ENCODE peak calls at places on chromosome 14, in seven cellular contexts. H, T, D, G, I, Z and O are unnamed samples.

GRCh38 chr14:54207991-54208520 is 188.8 kb upstream of the CDKN3 start:
- DNase-seq in H (peak), T (no peak), D (no peak), G (no peak), I (no peak), Z (no peak), O (no peak)

GRCh38 chr14:71474291-71474690 is 457.9 kb upstream of the RGS6 start:
- DNase-seq in H (no peak), T (peak), D (no peak), G (no peak), I (no peak), Z (no peak), O (no peak)

GRCh38 chr14:37595809-37596595 is 573 bp downstream of the TTC6 start:
- DNase-seq in H (no peak), T (no peak), D (no peak), G (no peak), I (no peak), Z (peak), O (peak)

GRCh38 chr14:30355431-30355913 is 203.5 kb upstream of the G2E3 start:
- DNase-seq in H (no peak), T (peak), D (no peak), G (no peak), I (no peak), Z (no peak), O (no peak)

GRCh38 chr14:80434574-80435321 is 223.4 kb upstream of the DIO2 start:
- DNase-seq in H (no peak), T (no peak), D (no peak), G (no peak), I (no peak), Z (no peak), O (no peak)

GRCh38 chr14:39293629-39294028 is 59.9 kb downstream of the MIA2 start:
- DNase-seq in H (no peak), T (no peak), D (no peak), G (no peak), I (no peak), Z (no peak), O (no peak)

GRCh38 chr14:102183922-102184677 is 44.4 kb downstream of the WDR20 start:
- DNase-seq in H (no peak), T (no peak), D (no peak), G (no peak), I (no peak), Z (no peak), O (no peak)

GRCh38 chr14:101174980-101175606 is 271.6 kb upstream of the RTL1 start:
- DNase-seq in H (no peak), T (no peak), D (peak), G (no peak), I (no peak), Z (peak), O (no peak)

GRCh38 chr14:104652386-104652785 is 37.0 kb upstream of the INF2 start:
- DNase-seq in H (no peak), T (no peak), D (no peak), G (no peak), I (no peak), Z (no peak), O (no peak)

GRCh38 chr14:59483360-59483759 is 848 bp downstream of the L3HYPDH start:
- DNase-seq in H (peak), T (peak), D (no peak), G (no peak), I (no peak), Z (no peak), O (no peak)

GRCh38 chr14:62674833-62675232 is 370.4 kb downstream of the KCNH5 start:
- DNase-seq in H (no peak), T (peak), D (no peak), G (no peak), I (no peak), Z (no peak), O (no peak)

GRCh38 chr14:55399183-55399582 is 12.4 kb downstream of the ATG14 start:
- DNase-seq in H (no peak), T (no peak), D (no peak), G (no peak), I (no peak), Z (no peak), O (no peak)

GRCh38 chr14:37142835-37143499 is 29.4 kb downstream of the SLC25A21 start:
- DNase-seq in H (peak), T (peak), D (no peak), G (no peak), I (no peak), Z (no peak), O (no peak)

GRCh38 chr14:75123991-75124390 is 2.9 kb downstream of the NEK9 start:
- DNase-seq in H (peak), T (peak), D (no peak), G (no peak), I (no peak), Z (no peak), O (peak)

GRCh38 chr14:78933948-78934524 is 763.9 kb downstream of the NRXN3 start:
- DNase-seq in H (peak), T (peak), D (no peak), G (no peak), I (no peak), Z (no peak), O (no peak)

GRCh38 chr14:52272375-52272774 is 4.9 kb downstream of the PTGDR start:
- DNase-seq in H (peak), T (peak), D (no peak), G (no peak), I (no peak), Z (no peak), O (peak)

GRCh38 chr14:79037593-79037992 is 867.4 kb downstream of the NRXN3 start:
- DNase-seq in H (no peak), T (no peak), D (no peak), G (no peak), I (no peak), Z (no peak), O (no peak)

GRCh38 chr14:94921870-94922585 is 152.1 kb upstream of the GSC start:
- DNase-seq in H (peak), T (peak), D (no peak), G (no peak), I (no peak), Z (no peak), O (no peak)

GRCh38 chr14:104316723-104317499 is 178.5 kb downstream of the KIF26A start:
- DNase-seq in H (no peak), T (no peak), D (peak), G (no peak), I (no peak), Z (peak), O (no peak)

GRCh38 chr14:58794993-58795762 is 157.4 kb downstream of the DACT1 start:
- DNase-seq in H (no peak), T (no peak), D (no peak), G (no peak), I (no peak), Z (no peak), O (no peak)

GRCh38 chr14:51855234-51855633 is 5.2 kb upstream of the GNG2 start:
- DNase-seq in H (peak), T (no peak), D (no peak), G (no peak), I (no peak), Z (no peak), O (no peak)